ENCODE peak calls at places on chromosomes 1 and 21, in four cellular contexts. U is GF-D8, W is ELR, H is NCI-H1092 treated with DMSO at 0.1 percent for 48 hours. C is an unnamed sample.

GRCh38 chr1:92951141-92951582 is 10.1 kb downstream of the DIPK1A start:
- DNase-seq in H (no peak), W (peak), U (no peak), C (no peak)

GRCh38 chr1:167077128-167077867 is 12.9 kb downstream of the GPA33 start:
- DNase-seq in U (no peak), W (no peak), H (no peak), C (no peak)

GRCh38 chr1:207027221-207027777 is 5.3 kb downstream of the C1orf116 start:
- DNase-seq in U (no peak), H (no peak), W (peak), C (no peak)

GRCh38 chr1:199512037-199512710 is 515.3 kb upstream of the NR5A2 start:
- DNase-seq in W (no peak), U (no peak), H (no peak), C (no peak)

GRCh38 chr1:82464362-82464931 is 663.7 kb downstream of the ADGRL2 start:
- DNase-seq in H (peak), U (no peak), W (no peak), C (no peak)

GRCh38 chr1:21755067-21755466 is 27.9 kb downstream of the USP48 start:
- DNase-seq in W (no peak), H (no peak), U (no peak), C (no peak)

GRCh38 chr1:163203561-163203960 is 845 bp upstream of the RGS5 start:
- DNase-seq in U (no peak), H (no peak), W (peak), C (no peak)

GRCh38 chr21:42745511-42746239 is 92.3 kb downstream of the PDE9A start:
- DNase-seq in H (no peak), W (no peak), U (peak), C (no peak)

GRCh38 chr1:103180660-103181059 is 72.3 kb upstream of the COL11A1 start:
- DNase-seq in H (no peak), U (no peak), W (peak), C (no peak)

GRCh38 chr1:162530985-162531319 is 30.6 kb upstream of the UAP1 start:
- DNase-seq in W (no peak), U (no peak), H (no peak), C (no peak)

GRCh38 chr1:39947265-39947664 is 7.7 kb upstream of the MFSD2A start:
- DNase-seq in W (no peak), U (no peak), H (no peak), C (no peak)

GRCh38 chr1:93453911-93454310 is 6.0 kb downstream of the FNBP1L start:
- DNase-seq in W (peak), H (no peak), U (no peak), C (no peak)

GRCh38 chr1:24507423-24507804 is 4.8 kb downstream of the RCAN3 start:
- DNase-seq in W (no peak), U (no peak), H (no peak), C (no peak)

GRCh38 chr1:71464016-71464415 is 383.2 kb upstream of the ZRANB2 start:
- DNase-seq in W (peak), U (no peak), H (no peak), C (no peak)

GRCh38 chr1:65512967-65513777 is 92.7 kb downstream of the LEPR start:
- DNase-seq in U (no peak), H (no peak), W (peak), C (no peak)

GRCh38 chr21:38454161-38454560 is 44.1 kb downstream of the ERG start:
- DNase-seq in H (no peak), W (no peak), U (no peak), C (no peak)

GRCh38 chr1:183954496-183954895 is 83.0 kb downstream of the COLGALT2 start:
- DNase-seq in U (no peak), W (no peak), H (no peak), C (no peak)

GRCh38 chr1:36359911-36360310 is 25.8 kb downstream of the STK40 start:
- DNase-seq in H (no peak), U (no peak), W (peak), C (no peak)

GRCh38 chr1:198201956-198202784 is 45.4 kb downstream of the NEK7 start:
- DNase-seq in W (no peak), U (no peak), H (no peak), C (no peak)

GRCh38 chr1:111930356-111930755 is 59.1 kb downstream of the KCND3 start:
- DNase-seq in H (no peak), W (no peak), U (no peak), C (no peak)

GRCh38 chr1:26015358-26015757 is 6.2 kb upstream of the EXTL1 start:
- DNase-seq in W (no peak), H (no peak), U (peak), C (peak)

GRCh38 chr1:108703939-108704338 is 8.8 kb upstream of the FNDC7 start:
- DNase-seq in W (peak), H (no peak), U (no peak), C (no peak)

GRCh38 chr1:167479331-167479979 is 38.9 kb downstream of the CD247 start:
- DNase-seq in H (no peak), W (no peak), U (no peak), C (no peak)

GRCh38 chr1:86906419-86906818 is 7.5 kb downstream of the SELENOF start:
- DNase-seq in H (no peak), U (no peak), W (no peak), C (no peak)

GRCh38 chr1:211487082-211487481 is 4.9 kb downstream of the RD3 start:
- DNase-seq in H (no peak), W (no peak), U (no peak), C (no peak)

GRCh38 chr1:8856689-8857412 is 21.6 kb downstream of the ENO1 start:
- DNase-seq in H (no peak), U (no peak), W (no peak), C (no peak)

C was measured in AML-193.